ENCODE peak calls at places on chromosomes 7 and 10, in five cellular contexts. E is K562, V is IMR-90, F is SK-N-SH, H is HepG2. J is an unnamed sample.

GRCh38 chr7:149635561-149636329 is 137.6 kb downstream of the ZNF467 start:
- DNase-seq in F (no peak), H (peak), V (no peak), E (no peak), J (no peak)

GRCh38 chr7:134565643-134566136 is 16.8 kb downstream of the AKR1B15 start:
- DNase-seq in V (peak), E (no peak), F (no peak), H (no peak), J (no peak)

GRCh38 chr7:140176271-140176701 is 497 bp downstream of the KDM7A start:
- DNase-seq in V (no peak), H (no peak), E (peak), F (peak), J (no peak)

GRCh38 chr10:90447836-90448235 is 410.0 kb downstream of the HTR7 start:
- DNase-seq in E (no peak), V (no peak), H (no peak), F (no peak), J (no peak)

GRCh38 chr7:148729984-148730733 is 31.5 kb downstream of the CUL1 start:
- DNase-seq in F (no peak), V (peak), E (no peak), H (no peak), J (no peak)

GRCh38 chr7:35630573-35630972 is 64.4 kb downstream of the HERPUD2 start:
- DNase-seq in V (peak), H (no peak), E (no peak), F (no peak), J (no peak)

GRCh38 chr7:25716421-25716820 is 435.6 kb upstream of the NFE2L3 start:
- DNase-seq in V (peak), F (no peak), E (no peak), H (no peak), J (no peak)

GRCh38 chr10:70967591-70968588 is 79.5 kb upstream of the PCBD1 start:
- DNase-seq in V (peak), F (no peak), H (no peak), E (no peak), J (no peak)

GRCh38 chr7:519974-520458 is 370 bp upstream of the PDGFA start:
- DNase-seq in V (peak), E (peak), F (peak), H (no peak), J (no peak)

GRCh38 chr10:35331894-35332640 is 4.2 kb upstream of the CCNY start:
- DNase-seq in F (no peak), V (peak), H (peak), E (no peak), J (no peak)

GRCh38 chr10:88731296-88731695 is 25.2 kb downstream of the LIPK start:
- DNase-seq in V (no peak), E (no peak), H (no peak), F (no peak), J (no peak)

GRCh38 chr7:4267326-4268039 is 414.6 kb upstream of the FOXK1 start:
- DNase-seq in V (no peak), E (no peak), H (no peak), F (no peak), J (no peak)

GRCh38 chr7:85001493-85002345 is 185.1 kb downstream of the SEMA3D start:
- DNase-seq in V (no peak), E (no peak), H (no peak), F (no peak), J (no peak)

GRCh38 chr10:64219271-64220025 is 698.2 kb downstream of the REEP3 start:
- DNase-seq in E (no peak), V (no peak), F (no peak), H (no peak), J (no peak)

GRCh38 chr7:150406565-150407421 is 27.7 kb downstream of the ZNF775 start:
- DNase-seq in V (peak), E (no peak), H (peak), F (no peak), J (peak)

GRCh38 chr7:128381161-128381821 is 19.8 kb upstream of the PRRT4 start:
- DNase-seq in E (peak), H (no peak), F (peak), V (no peak), J (no peak)

GRCh38 chr10:7243139-7243538 is 167.7 kb downstream of the SFMBT2 start:
- DNase-seq in E (no peak), H (no peak), F (no peak), V (no peak), J (no peak)

GRCh38 chr7:16465469-16466086 is at the start of gene SOSTDC1:
- DNase-seq in E (peak), H (no peak), F (peak), V (no peak), J (no peak)

GRCh38 chr7:54864718-54865117 is 105.7 kb upstream of the SEC61G start:
- DNase-seq in F (no peak), V (peak), H (peak), E (no peak), J (no peak)

GRCh38 chr7:120030871-120031270 is 242.1 kb upstream of the KCND2 start:
- DNase-seq in F (no peak), H (no peak), V (no peak), E (no peak), J (no peak)

GRCh38 chr10:10872035-10872673 is 145.5 kb upstream of the CELF2 start:
- DNase-seq in H (no peak), E (no peak), F (no peak), V (peak), J (no peak)
- TF ChIP-seq MXI1 in H (no peak), E (no peak), F (no peak), V (no peak), J (no peak)

GRCh38 chr7:12494354-12495024 is 76.0 kb upstream of the SCIN start:
- DNase-seq in H (no peak), E (peak), V (no peak), F (no peak), J (no peak)

GRCh38 chr7:12491526-12491925 is 79.0 kb upstream of the SCIN start:
- DNase-seq in V (no peak), H (no peak), F (no peak), E (no peak), J (no peak)

GRCh38 chr7:12493866-12494265 is 76.7 kb upstream of the SCIN start:
- DNase-seq in E (no peak), V (no peak), F (no peak), H (no peak), J (no peak)

GRCh38 chr7:12490941-12491340 is 79.6 kb upstream of the SCIN start:
- DNase-seq in V (no peak), F (no peak), E (no peak), H (no peak), J (no peak)

DNA sequence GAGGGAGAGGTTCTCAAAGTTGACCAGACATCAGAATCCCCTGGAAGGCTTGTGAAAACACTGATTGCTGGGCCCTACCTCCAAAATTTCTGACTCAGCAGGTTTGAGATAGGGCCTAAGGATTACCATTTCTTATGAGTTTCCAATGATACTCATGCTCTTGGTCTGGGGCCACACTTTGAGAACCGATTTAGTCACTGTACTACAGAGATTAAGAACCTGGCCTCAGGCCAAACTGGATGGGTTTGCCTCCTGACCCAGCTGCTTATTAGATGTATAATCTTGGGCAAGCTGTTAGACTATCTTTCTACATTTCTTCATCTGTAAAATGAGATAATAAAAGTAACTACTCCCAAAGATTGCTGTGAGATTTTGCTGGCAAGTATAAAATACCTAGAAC is 77.1 kb upstream of the SCIN start:
- DNase-seq in E (peak), H (no peak), V (peak), F (no peak), J (no peak)
- TF ChIP-seq MXI1 in E (no peak), H (no peak), V (no peak), F (no peak), J (no peak)

DNA sequence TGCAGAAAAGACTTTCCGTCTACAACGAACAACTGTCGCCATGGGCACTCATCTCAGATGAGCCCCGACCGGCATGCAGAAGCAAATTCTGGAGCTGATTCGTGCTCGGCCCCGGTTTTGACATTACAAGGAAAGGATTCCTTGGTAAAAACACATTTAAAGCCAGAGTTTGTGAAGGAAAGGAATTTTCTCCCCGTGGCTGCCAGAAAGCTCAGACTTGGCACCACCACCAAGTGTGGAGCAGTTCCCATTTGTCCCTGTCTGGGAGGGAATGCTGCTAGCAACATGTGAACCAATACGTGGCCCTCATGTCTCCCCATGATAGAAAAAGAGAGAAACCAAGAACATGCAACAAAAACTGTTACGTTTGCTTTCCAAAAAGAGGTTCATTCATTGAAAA is 55.2 kb upstream of the DDC start:
- DNase-seq in E (no peak), H (no peak), V (no peak), F (no peak), J (no peak)
- TF ChIP-seq MXI1 in E (no peak), H (no peak), V (no peak), F (no peak), J (no peak)

GRCh38 chr7:42083284-42083683 is 153.7 kb downstream of the GLI3 start:
- DNase-seq in E (no peak), H (no peak), V (no peak), F (no peak), J (no peak)
- TF ChIP-seq MXI1 in E (no peak), H (no peak), V (no peak), F (no peak), J (no peak)

J was measured in GM12878.